ENCODE peak calls at places on chromosome 14, in five cellular contexts. Z is fibroblast of lung, B is heart right ventricle, R is uterus, I is IMR-90. K is an unnamed sample.
A peak's percentile ranks its signal among the peaks of the same experiment; 100 is the strongest.

GRCh38 chr14:22434030-22434429 is 155.0 kb downstream of the DAD1 start:
- DNase-seq in B (no peak), R (no peak), Z (no peak), I (no peak), K (no peak)

GRCh38 chr14:64110832-64111231 is 183.3 kb downstream of the ESR2 start:
- DNase-seq in Z (peak; percentile 7), R (no peak), B (no peak), I (peak; percentile 5), K (no peak)

GRCh38 chr14:91911474-91912032 is 35.9 kb downstream of the FBLN5 start:
- DNase-seq in B (no peak), R (no peak), Z (peak; percentile 40), I (peak; percentile 33), K (peak; percentile 65)

GRCh38 chr14:38808734-38809455 is 294.1 kb downstream of the SEC23A start:
- DNase-seq in R (no peak), Z (no peak), I (no peak), B (no peak), K (no peak)

GRCh38 chr14:44901696-44902095 is 60.1 kb downstream of the KLHL28 start:
- DNase-seq in Z (no peak), I (no peak), R (no peak), B (no peak), K (peak; percentile 35)

GRCh38 chr14:45373877-45374276 is 120.9 kb upstream of the MIS18BP1 start:
- DNase-seq in I (no peak), B (no peak), R (no peak), Z (no peak), K (no peak)

GRCh38 chr14:22928237-22929103 is 706 bp downstream of the PRMT5 start:
- DNase-seq in R (no peak), B (no peak), Z (no peak), I (no peak), K (no peak)

GRCh38 chr14:68372363-68372762 is 420.5 kb downstream of the ZFP36L1 start:
- DNase-seq in Z (no peak), I (no peak), R (no peak), B (no peak), K (no peak)

GRCh38 chr14:104227806-104228205 is 89.4 kb downstream of the KIF26A start:
- DNase-seq in R (no peak), I (no peak), B (no peak), Z (no peak), K (no peak)

GRCh38 chr14:104332634-104333270 is 194.4 kb downstream of the KIF26A start:
- DNase-seq in B (no peak), I (no peak), Z (no peak), R (no peak), K (no peak)

GRCh38 chr14:61988240-61988639 is 226.0 kb downstream of the SNAPC1 start:
- DNase-seq in I (no peak), B (no peak), R (no peak), Z (no peak), K (no peak)

GRCh38 chr14:90294872-90295271 is 36.9 kb downstream of the NRDE2 start:
- DNase-seq in Z (no peak), R (no peak), I (no peak), B (no peak), K (peak; percentile 7)

GRCh38 chr14:50357124-50357523 is 39.6 kb downstream of the CDKL1 start:
- DNase-seq in Z (no peak), I (no peak), R (no peak), B (no peak), K (no peak)

GRCh38 chr14:78997811-78998210 is 827.6 kb downstream of the NRXN3 start:
- DNase-seq in Z (peak; percentile 55), I (peak; percentile 71), B (no peak), R (no peak), K (peak; percentile 80)

GRCh38 chr14:103104654-103105511 is 10.4 kb downstream of the EXOC3L4 start:
- DNase-seq in I (peak; percentile 50), R (peak; percentile 77), Z (peak; percentile 42), B (peak; percentile 75), K (peak; percentile 69)

GRCh38 chr14:102883028-102883953 is 39.2 kb upstream of the AMN start:
- DNase-seq in Z (no peak), I (no peak), B (no peak), R (no peak), K (no peak)

GRCh38 chr14:32366256-32366655 is 37.2 kb downstream of the AKAP6 start:
- DNase-seq in Z (peak; percentile 67), B (no peak), R (no peak), I (no peak), K (peak; percentile 67)

GRCh38 chr14:32808574-32809098 is 130.0 kb upstream of the NPAS3 start:
- DNase-seq in Z (peak; percentile 69), I (no peak), B (no peak), R (no peak), K (peak; percentile 16)

GRCh38 chr14:30864934-30865333 is 9.4 kb upstream of the COCH start:
- DNase-seq in I (no peak), B (no peak), R (no peak), Z (no peak), K (no peak)

GRCh38 chr14:91413547-91414474 is 3.8 kb downstream of the CCDC88C start:
- DNase-seq in I (no peak), B (no peak), R (no peak), Z (no peak), K (no peak)

GRCh38 chr14:94612580-94613554 is 676 bp downstream of the SERPINA3 start:
- DNase-seq in Z (peak; percentile 51), I (peak; percentile 28), R (peak; percentile 50), B (no peak), K (peak; percentile 72)

GRCh38 chr14:52002542-52002941 is 13.2 kb downstream of the RTRAF start:
- DNase-seq in B (no peak), Z (no peak), I (no peak), R (no peak), K (no peak)
- H3K4me3 ChIP-seq in B (no peak overlapping the region), Z (no peak overlapping the region), I (no peak overlapping the region), R (no peak overlapping the region), K (no peak overlapping the region)

DNA sequence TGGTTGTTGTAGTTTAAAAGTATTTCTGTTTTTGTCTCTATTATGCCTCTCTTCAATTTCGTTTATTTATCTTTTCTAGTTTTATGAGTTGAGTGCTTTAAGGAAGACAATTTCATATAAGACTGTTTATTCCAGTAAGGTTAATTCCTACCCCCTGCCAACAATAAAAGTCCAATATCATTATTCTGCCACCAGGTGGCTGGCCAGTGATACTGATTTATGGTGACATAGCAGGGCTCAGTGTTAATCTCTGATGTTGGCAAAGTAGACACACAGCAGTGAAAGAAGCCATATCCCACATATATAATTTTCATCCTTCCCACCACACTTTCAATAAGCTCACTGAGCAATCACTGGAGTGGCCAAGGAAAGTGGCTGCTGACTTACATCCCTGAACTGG is 69.0 kb upstream of the BMP4 start:
- DNase-seq in R (no peak), I (peak; percentile 5), Z (peak; percentile 26), B (no peak), K (peak; percentile 48)
- TF ChIP-seq CTCF in R (no peak), I (peak; percentile 48), Z (peak; percentile 31), B (no peak), K (peak; percentile 51)

GRCh38 chr14:59294662-59294992 is 106.2 kb downstream of the DAAM1 start:
- DNase-seq in I (peak; percentile 80), Z (peak; percentile 94), B (no peak), R (no peak), K (peak; percentile 98)

GRCh38 chr14:59299731-59300130 is 111.3 kb downstream of the DAAM1 start:
- DNase-seq in I (no peak), B (no peak), Z (no peak), R (no peak), K (no peak)

GRCh38 chr14:59296508-59296907 is 108.0 kb downstream of the DAAM1 start:
- DNase-seq in R (no peak), B (no peak), Z (no peak), I (no peak), K (no peak)

GRCh38 chr14:59293934-59294661 is 105.6 kb downstream of the DAAM1 start:
- DNase-seq in R (no peak), B (peak; percentile 35), I (no peak), Z (peak; percentile 71), K (peak; percentile 88)

GRCh38 chr14:59297070-59297766 is 108.8 kb downstream of the DAAM1 start:
- DNase-seq in R (no peak), Z (no peak), B (no peak), I (no peak), K (no peak)
- H3K4me3 ChIP-seq in R (no peak overlapping the region), Z (no peak overlapping the region), B (no peak overlapping the region), I (no peak overlapping the region), K (no peak overlapping the region)

GRCh38 chr14:74612346-74613021 is 447 bp upstream of the LTBP2 start:
- DNase-seq in B (peak; percentile 83), I (peak; percentile 72), Z (peak; percentile 74), R (peak; percentile 83), K (peak; percentile 75)
- TF ChIP-seq CTCF in B (peak; percentile 83), I (peak; percentile 82), Z (peak; percentile 49), R (peak; percentile 94), K (peak; percentile 63)

GRCh38 chr14:54773171-54774006 is 129.2 kb downstream of the GCH1 start:
- DNase-seq in Z (peak; percentile 100), I (peak; percentile 100), B (peak; percentile 64), R (peak; percentile 90), K (peak; percentile 100)
- H3K4me3 ChIP-seq in Z (peak overlapping the region; percentile 3), I (no peak overlapping the region), B (no peak overlapping the region), R (no peak overlapping the region), K (peak overlapping the region; percentile 36)

K was measured in fibroblast of the aortic adventitia.